ENCODE peak calls at places on chromosome 1, in five cellular contexts. One of them, this sample, is unnamed.

GRCh38 chr1:176789571-176790090 is 326.7 kb downstream of the PAPPA2 start:
- DNase-seq in DND-41: no peak
- DNase-seq in HepG2: no peak
- DNase-seq in IMR-90: no peak
- DNase-seq in GM23248: peak; percentile 61
- DNase-seq in this sample: no peak

GRCh38 chr1:39977202-39977601 is 22.3 kb downstream of the MFSD2A start:
- DNase-seq in DND-41: no peak
- DNase-seq in HepG2: no peak
- DNase-seq in IMR-90: peak; percentile 4
- DNase-seq in GM23248: peak; percentile 30
- DNase-seq in this sample: no peak

GRCh38 chr1:182556279-182556678 is 32.8 kb downstream of the RNASEL start:
- DNase-seq in DND-41: no peak
- DNase-seq in GM23248: peak; percentile 19
- DNase-seq in HepG2: no peak
- DNase-seq in IMR-90: no peak
- DNase-seq in this sample: no peak

GRCh38 chr1:206651958-206652890 is 16.9 kb downstream of the DYRK3 start:
- DNase-seq in DND-41: no peak
- DNase-seq in GM23248: peak; percentile 30
- DNase-seq in IMR-90: no peak
- DNase-seq in HepG2: no peak
- DNase-seq in this sample: no peak

GRCh38 chr1:1129309-1129708 is 13.4 kb upstream of the C1orf159 start:
- DNase-seq in DND-41: no peak
- DNase-seq in IMR-90: no peak
- DNase-seq in HepG2: no peak
- DNase-seq in GM23248: no peak
- DNase-seq in this sample: no peak

GRCh38 chr1:110872745-110873435 is at the start of gene CD53:
- DNase-seq in HepG2: no peak
- DNase-seq in GM23248: no peak
- DNase-seq in IMR-90: no peak
- DNase-seq in DND-41: peak; percentile 64
- DNase-seq in this sample: no peak

GRCh38 chr1:238647877-238648276 is 738.5 kb upstream of the CHRM3 start:
- DNase-seq in HepG2: no peak
- DNase-seq in GM23248: peak; percentile 93
- DNase-seq in IMR-90: peak; percentile 100
- DNase-seq in DND-41: no peak
- DNase-seq in this sample: peak; percentile 93

GRCh38 chr1:165560834-165561233 is 17.0 kb downstream of the LRRC52 start:
- DNase-seq in IMR-90: no peak
- DNase-seq in DND-41: no peak
- DNase-seq in GM23248: no peak
- DNase-seq in HepG2: no peak
- DNase-seq in this sample: peak; percentile 33

GRCh38 chr1:224922404-224923164 is 6.9 kb upstream of the DNAH14 start:
- DNase-seq in IMR-90: peak; percentile 39
- DNase-seq in GM23248: peak; percentile 54
- DNase-seq in DND-41: peak; percentile 14
- DNase-seq in HepG2: peak; percentile 30
- DNase-seq in this sample: peak; percentile 60

GRCh38 chr1:216462061-216462775 is 39.0 kb upstream of the USH2A start:
- DNase-seq in IMR-90: peak; percentile 89
- DNase-seq in DND-41: no peak
- DNase-seq in HepG2: no peak
- DNase-seq in GM23248: peak; percentile 12
- DNase-seq in this sample: no peak

GRCh38 chr1:233446935-233447334 is 119.4 kb downstream of the MAP3K21 start:
- DNase-seq in GM23248: no peak
- DNase-seq in HepG2: no peak
- DNase-seq in IMR-90: no peak
- DNase-seq in DND-41: no peak
- DNase-seq in this sample: no peak

GRCh38 chr1:57422271-57423134 is 1.4 kb downstream of the DAB1 start:
- DNase-seq in GM23248: peak; percentile 40
- DNase-seq in HepG2: no peak
- DNase-seq in IMR-90: peak; percentile 34
- DNase-seq in DND-41: no peak
- DNase-seq in this sample: peak; percentile 71

GRCh38 chr1:22500476-22500875 is 48.8 kb downstream of the ZBTB40 start:
- DNase-seq in DND-41: no peak
- DNase-seq in GM23248: peak; percentile 36
- DNase-seq in IMR-90: peak; percentile 59
- DNase-seq in HepG2: no peak
- DNase-seq in this sample: no peak

GRCh38 chr1:16139473-16139962 is 16.4 kb downstream of the EPHA2 start:
- DNase-seq in DND-41: no peak
- DNase-seq in HepG2: no peak
- DNase-seq in GM23248: peak; percentile 83
- DNase-seq in IMR-90: peak; percentile 85
- DNase-seq in this sample: no peak

GRCh38 chr1:56874689-56875088 is 20.1 kb downstream of the C8A start:
- DNase-seq in DND-41: no peak
- DNase-seq in IMR-90: no peak
- DNase-seq in HepG2: no peak
- DNase-seq in GM23248: no peak
- DNase-seq in this sample: no peak

GRCh38 chr1:204151562-204152309 is at the start of gene ETNK2:
- DNase-seq in GM23248: peak; percentile 63
- DNase-seq in IMR-90: peak; percentile 56
- DNase-seq in DND-41: no peak
- DNase-seq in HepG2: no peak
- DNase-seq in this sample: no peak

GRCh38 chr1:2404142-2404889 is 8.0 kb downstream of the PEX10 start:
- DNase-seq in IMR-90: no peak
- DNase-seq in GM23248: no peak
- DNase-seq in HepG2: no peak
- DNase-seq in DND-41: no peak
- DNase-seq in this sample: no peak
- H3K9ac ChIP-seq in IMR-90: no peak overlapping the region
- H3K9ac ChIP-seq in GM23248: no peak overlapping the region
- H3K9ac ChIP-seq in HepG2: no peak overlapping the region
- H3K9ac ChIP-seq in DND-41: no peak overlapping the region
- H3K9ac ChIP-seq in this sample: no peak overlapping the region

DNA sequence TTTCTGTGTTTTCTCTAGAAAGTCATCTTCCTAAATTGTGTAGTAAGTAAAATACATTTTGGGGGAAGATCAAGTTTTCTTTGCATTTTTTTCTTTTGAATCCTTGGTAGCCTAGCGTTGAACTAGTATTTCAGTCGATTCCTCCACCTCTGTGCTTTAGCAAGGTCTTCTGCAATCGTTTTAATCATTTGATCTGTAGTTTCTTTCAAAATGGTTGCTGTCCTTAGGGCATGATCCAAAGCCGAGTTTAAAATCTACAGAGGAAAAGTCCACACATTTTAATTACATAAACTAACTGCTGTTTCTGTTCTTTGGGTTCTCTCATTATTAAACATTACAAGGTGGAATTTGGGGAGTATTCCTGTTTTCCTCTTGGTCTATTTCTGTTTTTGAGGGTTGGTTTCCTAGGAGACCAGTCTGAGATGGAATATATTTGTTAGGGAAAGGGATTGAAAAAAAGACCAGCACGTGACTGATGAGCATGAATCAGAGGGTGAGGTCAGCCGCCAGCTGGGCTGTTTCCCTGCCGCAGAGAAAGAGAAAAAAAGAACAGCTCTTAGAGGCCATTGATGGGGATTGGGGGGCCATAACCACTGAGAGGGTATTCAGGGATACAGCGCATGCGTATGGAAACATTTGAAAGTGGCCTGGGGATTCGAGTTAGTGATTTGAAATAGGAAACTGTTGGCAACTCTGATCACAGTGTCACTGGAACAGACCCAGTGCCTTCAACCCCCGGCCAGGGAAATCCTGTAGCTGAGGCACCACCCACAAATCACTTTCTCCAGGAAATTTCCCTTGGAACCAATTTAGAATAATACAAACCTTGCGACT is 40.6 kb downstream of the AKNAD1 start:
- DNase-seq in DND-41: no peak
- DNase-seq in IMR-90: peak; percentile 93
- DNase-seq in HepG2: peak; percentile 24
- DNase-seq in GM23248: peak; percentile 96
- DNase-seq in this sample: peak; percentile 54
- H3K9ac ChIP-seq in DND-41: no peak overlapping the region
- H3K9ac ChIP-seq in IMR-90: no peak overlapping the region
- H3K9ac ChIP-seq in HepG2: peak overlapping the region; percentile 27
- H3K9ac ChIP-seq in GM23248: peak overlapping the region; percentile 92
- H3K9ac ChIP-seq in this sample: peak overlapping the region; percentile 36

GRCh38 chr1:236615399-236616148 is 11.3 kb upstream of the HEATR1 start:
- DNase-seq in IMR-90: no peak
- DNase-seq in HepG2: no peak
- DNase-seq in DND-41: no peak
- DNase-seq in GM23248: no peak
- DNase-seq in this sample: no peak
- H3K9ac ChIP-seq in IMR-90: no peak overlapping the region
- H3K9ac ChIP-seq in HepG2: no peak overlapping the region
- H3K9ac ChIP-seq in DND-41: no peak overlapping the region
- H3K9ac ChIP-seq in GM23248: no peak overlapping the region
- H3K9ac ChIP-seq in this sample: no peak overlapping the region

DNA sequence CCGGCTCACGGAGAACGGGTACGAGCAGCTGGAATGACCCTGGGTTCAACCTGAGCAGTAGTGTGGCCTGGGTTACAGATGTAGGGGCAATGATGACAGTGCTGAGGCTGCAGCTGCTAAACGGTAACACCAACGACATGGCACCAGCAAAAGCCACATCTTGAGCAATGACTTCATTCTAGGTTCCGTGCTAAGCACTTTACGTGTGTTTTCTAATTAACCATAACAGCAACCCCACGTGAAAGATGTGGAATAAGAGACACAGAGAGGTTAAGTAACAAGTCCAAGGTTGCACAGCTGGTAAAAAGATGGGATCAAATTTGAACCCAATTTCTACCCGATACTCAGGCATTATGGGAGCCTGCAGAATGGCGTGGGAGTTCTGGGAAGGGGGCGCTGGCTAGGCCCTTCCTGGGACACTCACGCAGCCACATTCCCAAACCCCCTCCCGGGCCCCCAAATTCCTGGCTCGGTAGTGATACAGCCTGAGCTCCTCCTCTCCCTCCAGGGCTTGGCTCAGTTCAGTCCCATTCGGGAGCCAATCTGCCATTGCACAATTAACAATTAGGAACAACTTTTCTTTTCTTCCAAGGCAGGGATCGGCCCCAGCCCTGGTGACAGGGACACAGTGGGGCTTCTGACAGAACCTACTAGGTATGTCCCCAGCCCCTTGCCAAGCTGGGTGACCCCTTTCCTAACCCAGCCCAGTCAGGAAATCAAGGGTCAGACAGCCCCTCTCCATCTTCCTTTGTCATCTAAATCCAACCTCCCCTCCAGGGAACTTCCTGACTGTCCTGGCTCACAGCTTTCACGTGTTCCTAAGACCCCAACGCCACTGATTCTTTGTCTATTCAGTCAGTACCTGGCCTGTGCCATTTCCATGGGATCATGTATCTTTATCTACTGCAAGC is 23.9 kb upstream of the ECE1 start:
- DNase-seq in DND-41: no peak
- DNase-seq in GM23248: peak; percentile 68
- DNase-seq in IMR-90: no peak
- DNase-seq in HepG2: no peak
- DNase-seq in this sample: no peak
- H3K9ac ChIP-seq in DND-41: no peak overlapping the region
- H3K9ac ChIP-seq in GM23248: peak overlapping the region; percentile 44
- H3K9ac ChIP-seq in IMR-90: no peak overlapping the region
- H3K9ac ChIP-seq in HepG2: no peak overlapping the region
- H3K9ac ChIP-seq in this sample: no peak overlapping the region

This sample was measured in NT2/D1.